ENCODE peak calls at places on chromosomes 4 and X, in six cellular contexts. Q, O, T, G, R and S are unnamed samples.
A peak's percentile ranks its signal among the peaks of the same experiment; 100 is the strongest.

GRCh38 chr4:42824278-42824977 is 68.1 kb upstream of the GRXCR1 start:
- DNase-seq in Q (no peak), G (no peak), T (no peak), O (no peak), R (no peak), S (no peak)

GRCh38 chr4:43048570-43048969 is 156.1 kb downstream of the GRXCR1 start:
- DNase-seq in R (peak; percentile 3), O (no peak), G (no peak), T (no peak), Q (no peak), S (peak; percentile 2)

GRCh38 chr4:1002631-1003251 is 8.7 kb upstream of the FGFRL1 start:
- DNase-seq in Q (no peak), T (peak; percentile 41), G (no peak), R (no peak), O (no peak), S (no peak)

GRCh38 chrX:9438950-9439494 is 25.8 kb upstream of the TBL1X start:
- DNase-seq in R (no peak), O (no peak), G (no peak), Q (peak; percentile 77), T (no peak), S (no peak)

GRCh38 chr4:1907848-1908525 is 36.8 kb downstream of the NSD2 start:
- DNase-seq in R (no peak), O (no peak), G (no peak), T (no peak), Q (no peak), S (no peak)

GRCh38 chr4:149896428-149896827 is 80.8 kb upstream of the IQCM start:
- DNase-seq in Q (peak; percentile 64), R (peak; percentile 19), T (peak; percentile 21), O (no peak), G (no peak), S (peak; percentile 49)

GRCh38 chr4:4554234-4554633 is 12.4 kb upstream of the STX18 start:
- DNase-seq in T (no peak), G (no peak), O (no peak), R (no peak), Q (peak; percentile 50), S (no peak)

GRCh38 chr4:113686950-113687718 is 74.4 kb downstream of the CAMK2D start:
- DNase-seq in T (no peak), R (no peak), G (no peak), O (no peak), Q (peak; percentile 57), S (no peak)

GRCh38 chr4:40990202-40990898 is 224.0 kb downstream of the APBB2 start:
- DNase-seq in G (no peak), O (no peak), R (no peak), T (no peak), Q (peak; percentile 99), S (peak; percentile 65)

GRCh38 chr4:73751166-73751565 is 10.8 kb downstream of the CXCL8 start:
- DNase-seq in Q (no peak), R (no peak), T (no peak), O (no peak), G (no peak), S (no peak)

GRCh38 chr4:21117771-21118170 is 417.5 kb downstream of the PACRGL start:
- DNase-seq in O (no peak), R (no peak), Q (no peak), G (no peak), T (no peak), S (no peak)

GRCh38 chr4:90575371-90575770 is 448.2 kb downstream of the CCSER1 start:
- DNase-seq in T (no peak), G (no peak), O (no peak), R (no peak), Q (no peak), S (no peak)

GRCh38 chr4:182745268-182745667 is 171.9 kb downstream of the DCTD start:
- DNase-seq in T (no peak), Q (peak; percentile 24), G (no peak), R (no peak), O (no peak), S (no peak)

GRCh38 chrX:2495595-2495994 is 5.2 kb downstream of the DHRSX start:
- DNase-seq in O (no peak), T (no peak), Q (no peak), G (no peak), R (no peak), S (no peak)

GRCh38 chr4:53189011-53189410 is 176.8 kb downstream of the SCFD2 start:
- DNase-seq in Q (peak; percentile 93), T (no peak), R (no peak), G (no peak), O (no peak), S (peak; percentile 39)

GRCh38 chr4:76302856-76303438 is 3.6 kb upstream of the STBD1 start:
- DNase-seq in Q (no peak), O (no peak), T (no peak), G (no peak), R (peak; percentile 50), S (no peak)

GRCh38 chrX:108737754-108738153 is 1.4 kb upstream of the IRS4 start:
- DNase-seq in T (no peak), Q (no peak), O (no peak), G (no peak), R (no peak), S (no peak)

GRCh38 chr4:55397024-55397520 is 1.3 kb downstream of the TMEM165 start:
- DNase-seq in T (no peak), O (peak; percentile 42), R (peak; percentile 37), Q (no peak), G (no peak), S (no peak)

GRCh38 chr4:55866290-55866907 is 13.0 kb downstream of the EXOC1 start:
- DNase-seq in Q (peak; percentile 92), R (peak; percentile 62), G (no peak), O (no peak), T (no peak), S (peak; percentile 28)

GRCh38 chrX:135740683-135741149 is 27.3 kb downstream of the CT45A3 start:
- DNase-seq in R (peak; percentile 71), Q (peak; percentile 32), G (no peak), O (no peak), T (peak; percentile 73), S (no peak)

GRCh38 chrX:10103023-10103422 is 53.8 kb upstream of the CLCN4 start:
- DNase-seq in Q (peak; percentile 91), O (no peak), R (no peak), G (no peak), T (no peak), S (no peak)

GRCh38 chr4:95732061-95732460 is 107.8 kb upstream of the PDHA2 start:
- DNase-seq in Q (no peak), G (no peak), R (no peak), T (no peak), O (no peak), S (no peak)

GRCh38 chrX:45852884-45853283 is 652.2 kb upstream of the DIPK2B start:
- DNase-seq in G (no peak), Q (peak; percentile 79), O (no peak), R (no peak), T (no peak), S (peak; percentile 13)

GRCh38 chr4:6834867-6835266 is 52.3 kb downstream of the KIAA0232 start:
- DNase-seq in G (no peak), O (no peak), R (no peak), T (no peak), Q (peak; percentile 50), S (peak; percentile 32)

GRCh38 chr4:73507541-73507940 is 26.0 kb downstream of the AFM start:
- DNase-seq in T (no peak), R (no peak), Q (no peak), O (no peak), G (no peak), S (no peak)

GRCh38 chr4:101262683-101263082 is 84.6 kb downstream of the PPP3CA start:
- DNase-seq in R (no peak), T (no peak), O (no peak), Q (no peak), G (no peak), S (no peak)

GRCh38 chr4:130747842-130748241 is 1651.9 kb downstream of the C4orf33 start:
- DNase-seq in Q (no peak), O (no peak), R (peak; percentile 5), G (no peak), T (no peak), S (peak; percentile 4)

GRCh38 chrX:37712458-37712857 is 26.9 kb downstream of the XK start:
- DNase-seq in R (no peak), G (no peak), Q (no peak), O (no peak), T (no peak), S (peak; percentile 14)

GRCh38 chrX:107675823-107676555 is 47.7 kb downstream of the PRPS1 start:
- DNase-seq in R (peak; percentile 76), Q (peak; percentile 39), T (no peak), G (no peak), O (no peak), S (no peak)

GRCh38 chrX:138128025-138128671 is 562.2 kb downstream of the ZIC3 start:
- DNase-seq in Q (peak; percentile 6), T (no peak), G (no peak), R (peak; percentile 51), O (no peak), S (peak; percentile 36)

GRCh38 chrX:137430984-137431475 is 134.9 kb upstream of the ZIC3 start:
- DNase-seq in O (no peak), R (no peak), Q (no peak), G (no peak), T (no peak), S (no peak)

GRCh38 chr4:168972601-168973000 is 37.5 kb downstream of the CBR4 start:
- DNase-seq in R (no peak), G (no peak), O (no peak), Q (no peak), T (no peak), S (no peak)

GRCh38 chr4:52372747-52373146 is 286.4 kb downstream of the USP46 start:
- DNase-seq in T (no peak), G (no peak), R (no peak), Q (no peak), O (no peak), S (no peak)